ENCODE peak calls at places on chromosomes 7 and 10, in five cellular contexts. L is fibroblast of lung, X is neural progenitor cell, N is endothelial cell of umbilical vein, T is mammary epithelial cell. B is an unnamed sample.

GRCh38 chr10:3397231-3397630 is 224.6 kb upstream of the PITRM1 start:
- DNase-seq in L (no peak), X (no peak), N (no peak), T (no peak), B (no peak)

GRCh38 chr7:125355899-125356298 is 426.3 kb upstream of the POT1 start:
- DNase-seq in L (no peak), X (no peak), N (peak; percentile 95), T (peak; percentile 1), B (no peak)

GRCh38 chr10:110844617-110844881 is 27.2 kb upstream of the PDCD4 start:
- DNase-seq in L (no peak), X (no peak), N (no peak), T (no peak), B (no peak)

GRCh38 chr10:110724116-110724701 is 80.1 kb downstream of the RBM20 start:
- DNase-seq in L (no peak), X (no peak), N (no peak), T (no peak), B (no peak)

GRCh38 chr7:121329460-121330052 is 756 bp downstream of the WNT16 start:
- DNase-seq in L (no peak), X (peak; percentile 79), N (no peak), T (peak; percentile 37), B (peak; percentile 44)

GRCh38 chr7:114364151-114364550 is 50.5 kb upstream of the FOXP2 start:
- DNase-seq in L (no peak), X (peak; percentile 65), N (no peak), T (no peak), B (no peak)

GRCh38 chr10:52442576-52442975 is 128.5 kb downstream of the DKK1 start:
- DNase-seq in L (peak; percentile 39), X (no peak), N (peak; percentile 38), T (peak; percentile 68), B (no peak)

GRCh38 chr7:42527004-42527403 is 290.0 kb upstream of the GLI3 start:
- DNase-seq in L (no peak), X (peak; percentile 29), N (no peak), T (no peak), B (peak; percentile 6)

GRCh38 chr10:47027108-47027811 is 116.0 kb downstream of the PTPN20 start:
- DNase-seq in L (no peak), X (no peak), N (no peak), T (no peak), B (no peak)

GRCh38 chr10:69345402-69345801 is 67.1 kb downstream of the HK1 start:
- DNase-seq in L (no peak), X (no peak), N (no peak), T (no peak), B (no peak)

GRCh38 chr10:94630017-94630688 is 53.4 kb upstream of the CYP2C18 start:
- DNase-seq in L (peak; percentile 36), X (peak; percentile 48), N (peak; percentile 44), T (peak; percentile 8), B (peak; percentile 49)

GRCh38 chr10:23310443-23310842 is 34.2 kb downstream of the C10orf67 start:
- DNase-seq in L (no peak), X (peak; percentile 8), N (no peak), T (no peak), B (no peak)

GRCh38 chr10:64486149-64486548 is 964.9 kb downstream of the REEP3 start:
- DNase-seq in L (peak; percentile 63), X (no peak), N (no peak), T (no peak), B (no peak)

GRCh38 chr7:121913947-121914346 is 41.0 kb downstream of the PTPRZ1 start:
- DNase-seq in L (no peak), X (no peak), N (no peak), T (no peak), B (no peak)

GRCh38 chr10:77628906-77629730 is 8.5 kb downstream of the KCNMA1 start:
- DNase-seq in L (no peak), X (no peak), N (peak; percentile 33), T (peak; percentile 81), B (no peak)
- H2AFZ ChIP-seq in L (no peak overlapping the region), X (no peak overlapping the region), N (no peak overlapping the region), T (peak overlapping the region; percentile 23), B (no peak overlapping the region)

GRCh38 chr7:130917669-130918128 is 183.7 kb upstream of the KLF14 start:
- DNase-seq in L (peak; percentile 69), X (no peak), N (peak; percentile 76), T (no peak), B (no peak)
- H2AFZ ChIP-seq in L (no peak overlapping the region), X (no peak overlapping the region), N (no peak overlapping the region), T (no peak overlapping the region), B (no peak overlapping the region)

GRCh38 chr7:74499835-74500388 is 46.2 kb downstream of the GTF2IRD1 start:
- DNase-seq in L (no peak), X (no peak), N (no peak), T (no peak), B (no peak)

GRCh38 chr7:74501298-74501697 is 47.6 kb downstream of the GTF2IRD1 start:
- DNase-seq in L (no peak), X (no peak), N (no peak), T (no peak), B (no peak)

GRCh38 chr7:74496272-74496671 is 42.6 kb downstream of the GTF2IRD1 start:
- DNase-seq in L (no peak), X (no peak), N (no peak), T (no peak), B (no peak)

GRCh38 chr7:74498354-74498753 is 44.6 kb downstream of the GTF2IRD1 start:
- DNase-seq in L (no peak), X (no peak), N (no peak), T (no peak), B (no peak)

DNA sequence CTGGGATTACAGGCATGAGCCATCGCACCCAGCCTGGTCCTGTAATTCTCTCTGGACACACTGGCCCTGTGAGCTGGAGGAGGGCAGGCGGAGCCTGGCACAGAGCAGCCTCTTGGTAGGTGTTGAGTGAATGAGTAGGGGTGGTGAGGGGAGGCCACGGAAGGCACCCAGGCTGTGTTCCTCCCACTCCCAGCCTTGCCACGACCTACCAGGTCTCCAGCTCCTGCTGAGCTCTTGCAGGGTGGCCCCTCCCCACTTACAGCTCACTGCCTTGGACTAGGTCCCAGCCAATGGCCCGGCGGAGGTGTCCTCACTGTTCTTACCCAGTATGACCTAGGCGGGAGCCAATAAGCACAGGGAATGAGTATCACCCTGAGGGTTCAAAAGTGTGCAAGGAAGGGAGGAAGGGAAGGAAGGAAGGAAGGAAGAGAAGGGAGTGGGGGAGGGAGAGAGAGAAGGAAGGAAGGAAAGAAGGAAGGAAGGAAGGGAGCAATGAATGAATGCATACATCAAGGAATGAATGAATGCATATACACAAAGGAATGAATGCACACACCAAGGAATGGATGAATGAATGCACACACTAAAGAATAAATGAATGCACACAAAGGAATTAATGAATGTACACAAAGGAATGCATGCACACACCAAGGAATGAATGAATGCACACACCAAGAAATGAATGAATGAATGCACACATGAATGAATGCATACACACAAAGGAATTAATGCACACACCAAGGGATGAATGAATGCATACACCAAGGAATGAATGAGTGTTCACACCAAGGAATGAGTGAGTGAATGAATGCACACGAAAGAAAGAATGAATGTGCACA is 45.5 kb downstream of the GTF2IRD1 start:
- DNase-seq in L (no peak), X (no peak), N (no peak), T (no peak), B (no peak)
- H2AFZ ChIP-seq in L (no peak overlapping the region), X (no peak overlapping the region), N (no peak overlapping the region), T (no peak overlapping the region), B (no peak overlapping the region)

DNA sequence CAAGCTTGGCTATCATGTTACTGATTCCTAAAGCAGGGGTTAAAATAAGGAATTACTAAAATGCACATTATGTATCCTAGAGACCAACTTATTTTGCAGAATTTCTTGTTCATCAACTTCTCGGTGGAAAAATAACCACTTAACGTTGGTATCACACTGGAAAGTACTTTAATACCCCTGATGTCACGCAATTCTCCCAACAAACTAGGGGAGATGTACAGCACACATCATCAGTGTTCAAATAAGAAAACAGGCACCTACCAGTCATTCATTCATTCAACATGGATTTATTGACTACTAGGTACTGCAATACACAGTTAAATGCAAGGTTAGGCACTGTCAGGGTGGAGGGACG is 648 bp downstream of the HUS1 start:
- DNase-seq in L (no peak), X (no peak), N (peak; percentile 38), T (no peak), B (no peak)
- H2AFZ ChIP-seq in L (peak overlapping the region; percentile 82), X (no peak overlapping the region), N (peak overlapping the region; percentile 45), T (peak overlapping the region; percentile 81), B (peak overlapping the region; percentile 74)

GRCh38 chr10:21441625-21442024 is 83.9 kb downstream of the SKIDA1 start:
- DNase-seq in L (no peak), X (no peak), N (no peak), T (no peak), B (no peak)
- H2AFZ ChIP-seq in L (no peak overlapping the region), X (no peak overlapping the region), N (no peak overlapping the region), T (no peak overlapping the region), B (no peak overlapping the region)

GRCh38 chr7:44257213-44257612 is 56.4 kb downstream of the YKT6 start:
- DNase-seq in L (no peak), X (no peak), N (no peak), T (no peak), B (no peak)

GRCh38 chr7:44258865-44259546 is 58.2 kb downstream of the YKT6 start:
- DNase-seq in L (no peak), X (no peak), N (no peak), T (no peak), B (no peak)

GRCh38 chr7:44259547-44260457 is 59.0 kb downstream of the YKT6 start:
- DNase-seq in L (peak; percentile 99), X (no peak), N (peak; percentile 95), T (peak; percentile 71), B (peak; percentile 38)

GRCh38 chr7:44257618-44258422 is 57.0 kb downstream of the YKT6 start:
- DNase-seq in L (peak; percentile 94), X (peak; percentile 40), N (peak; percentile 89), T (peak; percentile 66), B (peak; percentile 88)

DNA sequence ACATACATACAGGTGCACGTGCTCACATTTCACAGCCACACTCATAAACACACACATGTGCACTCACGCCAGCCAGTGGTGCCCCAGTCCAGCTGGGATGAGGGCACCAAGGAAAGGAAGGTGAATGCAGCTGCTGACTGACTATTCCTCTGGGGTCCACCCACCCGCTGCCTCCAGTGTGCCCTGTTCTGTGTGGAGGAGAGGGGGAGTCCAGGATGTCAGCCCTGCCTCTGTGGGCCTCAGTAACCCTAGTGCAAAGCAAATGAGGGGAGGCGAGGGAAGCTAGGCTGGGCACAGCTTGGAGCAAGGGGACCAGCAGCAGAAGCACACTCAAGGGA is 57.6 kb downstream of the YKT6 start:
- DNase-seq in L (no peak), X (no peak), N (no peak), T (no peak), B (no peak)
- H2AFZ ChIP-seq in L (no peak overlapping the region), X (no peak overlapping the region), N (no peak overlapping the region), T (no peak overlapping the region), B (no peak overlapping the region)

B was measured in hepatocyte.